ENCODE peak calls at places on chromosomes 7 and 10, in seven cellular contexts. F is IMR-90, T is mesendoderm, K is mesenchymal stem cell, O is neuronal stem cell, B is H1, U is trophoblast cell. Z is an unnamed sample.
A peak's percentile ranks its signal among the peaks of the same experiment; 100 is the strongest.

GRCh38 chr10:77578583-77579227 is 58.9 kb downstream of the KCNMA1 start:
- DNase-seq in F (peak; percentile 90), T (no peak), K (peak; percentile 88), O (no peak), B (no peak), U (no peak), Z (no peak)

GRCh38 chr7:94003446-94004023 is 620 bp downstream of the BET1 start:
- DNase-seq in F (peak; percentile 22), T (no peak), K (peak; percentile 63), O (no peak), B (no peak), U (peak; percentile 37), Z (no peak)

GRCh38 chr7:108805808-108806397 is 236.2 kb downstream of the DNAJB9 start:
- DNase-seq in F (peak; percentile 1), T (peak; percentile 63), K (peak; percentile 10), O (no peak), B (no peak), U (no peak), Z (no peak)

GRCh38 chr7:35513828-35514227 is 181.1 kb downstream of the HERPUD2 start:
- DNase-seq in F (no peak), T (no peak), K (no peak), O (no peak), B (no peak), U (peak; percentile 48), Z (no peak)

GRCh38 chr7:44313621-44314031 is 11.8 kb downstream of the CAMK2B start:
- DNase-seq in F (no peak), T (no peak), K (no peak), O (no peak), B (no peak), U (no peak), Z (no peak)

GRCh38 chr7:44185729-44186128 is 3.5 kb downstream of the GCK start:
- DNase-seq in F (no peak), T (no peak), K (no peak), O (no peak), B (no peak), U (no peak), Z (no peak)

GRCh38 chr7:29488977-29489376 is 74.7 kb upstream of the PRR15 start:
- DNase-seq in F (peak; percentile 24), T (peak; percentile 49), K (peak; percentile 75), O (no peak), B (no peak), U (peak; percentile 61), Z (no peak)

GRCh38 chr10:133394801-133395221 is 854 bp downstream of the MTG1 start:
- DNase-seq in F (no peak), T (no peak), K (no peak), O (no peak), B (no peak), U (no peak), Z (no peak)

GRCh38 chr10:114821293-114821914 is at the start of gene FHIP2A:
- DNase-seq in F (peak; percentile 66), T (peak; percentile 85), K (peak; percentile 76), O (peak; percentile 62), B (peak; percentile 93), U (peak; percentile 60), Z (peak; percentile 76)

GRCh38 chr10:92990615-92991014 is 70.0 kb upstream of the CYP26C1 start:
- DNase-seq in F (peak; percentile 55), T (peak; percentile 20), K (peak; percentile 54), O (no peak), B (no peak), U (no peak), Z (no peak)

GRCh38 chr10:102395677-102396197 is at the start of gene NFKB2:
- DNase-seq in F (no peak), T (no peak), K (no peak), O (no peak), B (no peak), U (no peak), Z (no peak)

GRCh38 chr10:124359336-124359832 is 59.3 kb downstream of the OAT start:
- DNase-seq in F (no peak), T (no peak), K (no peak), O (no peak), B (no peak), U (peak; percentile 22), Z (no peak)

GRCh38 chr7:26538216-26538615 is 246.6 kb downstream of the SNX10 start:
- DNase-seq in F (no peak), T (no peak), K (no peak), O (no peak), B (no peak), U (no peak), Z (no peak)

GRCh38 chr10:69319911-69320316 is 41.6 kb downstream of the HK1 start:
- DNase-seq in F (no peak), T (no peak), K (no peak), O (no peak), B (no peak), U (no peak), Z (no peak)
- H3K4ac ChIP-seq in F (peak overlapping the region; percentile 67), T (no peak overlapping the region), K (peak overlapping the region; percentile 65), O (no peak overlapping the region), B (peak overlapping the region; percentile 61), U (peak overlapping the region; percentile 99), Z (no peak overlapping the region)

GRCh38 chr10:32961343-32961891 is 3.4 kb upstream of the ITGB1 start:
- DNase-seq in F (no peak), T (no peak), K (no peak), O (no peak), B (no peak), U (no peak), Z (no peak)
- H3K4ac ChIP-seq in F (peak overlapping the region; percentile 93), T (peak overlapping the region; percentile 96), K (peak overlapping the region; percentile 65), O (no peak overlapping the region), B (no peak overlapping the region), U (no peak overlapping the region), Z (no peak overlapping the region)

GRCh38 chr10:18043607-18044006 is 91.9 kb downstream of the SLC39A12 start:
- DNase-seq in F (peak; percentile 26), T (no peak), K (no peak), O (no peak), B (no peak), U (no peak), Z (no peak)
- H3K4ac ChIP-seq in F (no peak overlapping the region), T (no peak overlapping the region), K (no peak overlapping the region), O (no peak overlapping the region), B (no peak overlapping the region), U (no peak overlapping the region), Z (no peak overlapping the region)

GRCh38 chr7:12737364-12737763 is 49.9 kb downstream of the ARL4A start:
- DNase-seq in F (no peak), T (no peak), K (no peak), O (no peak), B (no peak), U (no peak), Z (no peak)
- H3K4ac ChIP-seq in F (no peak overlapping the region), T (no peak overlapping the region), K (no peak overlapping the region), O (no peak overlapping the region), B (no peak overlapping the region), U (no peak overlapping the region), Z (no peak overlapping the region)